ENCODE peak calls at places on chromosomes 5 and 9, in six cellular contexts. U, S, O, P, H and W are unnamed samples.

GRCh38 chr9:137026384-137026783 is 1.7 kb downstream of the ABCA2 start:
- DNase-seq in U (no peak), S (no peak), O (no peak), P (no peak), H (no peak), W (no peak)

GRCh38 chr9:29211681-29212589 is 1638.7 kb upstream of the C9orf72 start:
- DNase-seq in U (peak), S (no peak), O (no peak), P (no peak), H (peak), W (peak)

GRCh38 chr9:84851935-84852585 is 182.5 kb downstream of the NTRK2 start:
- DNase-seq in U (no peak), S (peak), O (peak), P (peak), H (peak), W (peak)

GRCh38 chr9:15966471-15966870 is 413.6 kb downstream of the CCDC171 start:
- DNase-seq in U (no peak), S (no peak), O (no peak), P (no peak), H (no peak), W (no peak)

GRCh38 chr5:5572010-5572982 is 149.8 kb downstream of the ICE1 start:
- DNase-seq in U (no peak), S (no peak), O (no peak), P (no peak), H (no peak), W (no peak)

GRCh38 chr5:116454417-116454927 is 120.2 kb downstream of the SEMA6A start:
- DNase-seq in U (peak), S (peak), O (no peak), P (no peak), H (no peak), W (peak)

GRCh38 chr9:136840877-136841645 is 1.2 kb upstream of the AJM1 start:
- DNase-seq in U (no peak), S (no peak), O (no peak), P (peak), H (peak), W (peak)

GRCh38 chr5:3027185-3027865 is 275.8 kb upstream of the IRX2 start:
- DNase-seq in U (no peak), S (no peak), O (no peak), P (no peak), H (no peak), W (no peak)

GRCh38 chr5:37665889-37666288 is 174.0 kb downstream of the GDNF start:
- DNase-seq in U (no peak), S (no peak), O (no peak), P (no peak), H (peak), W (no peak)

GRCh38 chr5:67636091-67636490 is 439.5 kb upstream of the CD180 start:
- DNase-seq in U (no peak), S (no peak), O (no peak), P (no peak), H (no peak), W (no peak)